ENCODE peak calls at places on chromosome 5, in ten cellular contexts. U is skeletal muscle cell; T is pancreas; R is A549; A is neural progenitor cell; X is hepatic stellate cell; C is left cardiac atrium; O is activated CD4-positive, alpha-beta T cell treated with anti-CD3 and anti-CD28 coated beads, Interleukin-2, amount 10 ng/mL, durations not matched to agents 24 days and 14 days; E is caudate nucleus; J is NCI-H1417 treated with DMSO at 0.1 percent for 48 hours. I is an unnamed sample.

GRCh38 chr5:44935262-44935661 is 126.5 kb downstream of the MRPS30 start:
- DNase-seq in U (no peak), E (no peak), J (no peak), T (no peak), O (no peak), R (peak; percentile 20), C (no peak), A (peak; percentile 75), X (no peak), I (no peak)

GRCh38 chr5:142317673-142318261 is 7.1 kb downstream of the SPRY4 start:
- DNase-seq in J (no peak), C (peak; percentile 38), U (no peak), X (no peak), O (no peak), E (no peak), A (no peak), T (no peak), R (no peak), I (no peak)

GRCh38 chr5:143101740-143102386 is 301.6 kb downstream of the NR3C1 start:
- DNase-seq in R (no peak), U (no peak), E (no peak), O (peak; percentile 64), C (peak; percentile 30), A (no peak), T (no peak), X (no peak), J (no peak), I (no peak)

GRCh38 chr5:180704362-180704761 is 35.5 kb downstream of the OR2Y1 start:
- DNase-seq in A (no peak), E (no peak), C (no peak), U (no peak), J (no peak), R (peak; percentile 62), X (no peak), T (no peak), O (no peak), I (no peak)

GRCh38 chr5:119324842-119325241 is 31.0 kb upstream of the TNFAIP8 start:
- DNase-seq in E (no peak), X (no peak), U (no peak), R (no peak), J (no peak), A (no peak), T (no peak), O (no peak), C (no peak), I (no peak)

GRCh38 chr5:14406554-14406849 is 175.1 kb upstream of the OTULINL start:
- DNase-seq in X (peak; percentile 73), C (no peak), U (peak; percentile 88), J (no peak), R (no peak), E (no peak), O (no peak), T (no peak), A (no peak), I (no peak)

GRCh38 chr5:109250533-109251329 is 159.0 kb downstream of the PJA2 start:
- DNase-seq in A (no peak), J (no peak), C (no peak), E (no peak), U (no peak), T (no peak), R (no peak), X (no peak), O (no peak), I (no peak)

GRCh38 chr5:142327111-142327842 is 2.5 kb upstream of the SPRY4 start:
- DNase-seq in R (no peak), T (no peak), C (peak; percentile 26), A (peak; percentile 52), O (no peak), X (peak; percentile 73), J (no peak), E (no peak), U (peak; percentile 57), I (no peak)

GRCh38 chr5:33306758-33307157 is 134.0 kb upstream of the TARS1 start:
- DNase-seq in X (no peak), T (no peak), E (no peak), R (no peak), J (no peak), A (no peak), U (no peak), O (no peak), C (no peak), I (no peak)

GRCh38 chr5:37876245-37876644 is 36.4 kb upstream of the GDNF start:
- DNase-seq in O (no peak), X (no peak), T (no peak), C (no peak), J (no peak), R (no peak), U (no peak), E (no peak), A (no peak), I (no peak)